ENCODE peak calls at places on chromosomes 13 and 19, in four cellular contexts. C is fibroblast of lung, D is PC-9, A is hepatocyte. Z is an unnamed sample.

GRCh38 chr13:50400930-50401553 is 385.8 kb downstream of the KCNRG start:
- DNase-seq in A (no peak), C (peak; percentile 97), D (no peak), Z (peak; percentile 96)

GRCh38 chr13:89324582-89324981 is 1653.4 kb downstream of the SLITRK5 start:
- DNase-seq in A (no peak), D (no peak), C (no peak), Z (no peak)

GRCh38 chr19:48630289-48631036 is 6.7 kb downstream of the DBP start:
- DNase-seq in C (peak; percentile 58), D (no peak), A (peak; percentile 89), Z (no peak)

GRCh38 chr13:29721766-29722165 is 126.3 kb upstream of the SLC7A1 start:
- DNase-seq in D (no peak), A (no peak), C (no peak), Z (no peak)

GRCh38 chr13:67369895-67370660 is 139.9 kb upstream of the PCDH9 start:
- DNase-seq in C (peak; percentile 97), A (peak; percentile 43), D (no peak), Z (peak; percentile 96)

GRCh38 chr13:41952749-41953148 is 8.2 kb downstream of the VWA8 start:
- DNase-seq in A (no peak), C (no peak), D (no peak), Z (no peak)

GRCh38 chr19:48623556-48624066 is 4.3 kb downstream of the SPHK2 start:
- DNase-seq in D (no peak), A (peak; percentile 10), C (no peak), Z (no peak)

GRCh38 chr13:31638577-31638976 is 100.7 kb upstream of the RXFP2 start:
- DNase-seq in C (peak; percentile 82), D (no peak), A (no peak), Z (peak; percentile 72)

GRCh38 chr19:23509686-23510450 is 114.6 kb upstream of the ZNF91 start:
- DNase-seq in D (peak; percentile 74), A (no peak), C (no peak), Z (no peak)

GRCh38 chr13:109271991-109272454 is 514.4 kb downstream of the IRS2 start:
- DNase-seq in C (peak; percentile 90), A (no peak), D (peak; percentile 70), Z (peak; percentile 89)

GRCh38 chr19:55676384-55676783 is 1.4 kb downstream of the EPN1 start:
- DNase-seq in C (peak; percentile 10), A (no peak), D (no peak), Z (no peak)

GRCh38 chr19:48321372-48321621 is 4.1 kb upstream of the EMP3 start:
- DNase-seq in D (peak; percentile 98), A (peak; percentile 98), C (peak; percentile 90), Z (peak; percentile 81)

GRCh38 chr13:24208314-24208713 is 47.8 kb downstream of the SPATA13 start:
- DNase-seq in C (peak; percentile 90), A (no peak), D (no peak), Z (peak; percentile 86)

GRCh38 chr13:110683203-110683883 is 22.6 kb downstream of the CARS2 start:
- DNase-seq in C (no peak), D (no peak), A (no peak), Z (no peak)

GRCh38 chr19:18254546-18255500 is 19.4 kb downstream of the IQCN start:
- DNase-seq in A (no peak), D (peak; percentile 70), C (no peak), Z (no peak)

GRCh38 chr13:73324842-73325241 is 266.0 kb downstream of the KLF5 start:
- DNase-seq in A (no peak), C (no peak), D (no peak), Z (no peak)

GRCh38 chr13:76882431-76882830 is 3.8 kb downstream of the KCTD12 start:
- DNase-seq in C (peak; percentile 33), D (no peak), A (no peak), Z (peak; percentile 23)

GRCh38 chr19:35756373-35757230 is at the start of gene HSPB6:
- DNase-seq in C (peak; percentile 71), A (peak; percentile 75), D (no peak), Z (peak; percentile 29)

GRCh38 chr13:75194717-75195116 is 287.3 kb downstream of the TBC1D4 start:
- DNase-seq in D (no peak), A (no peak), C (no peak), Z (no peak)

GRCh38 chr19:11191273-11191755 is 6.0 kb downstream of the KANK2 start:
- DNase-seq in A (no peak), C (peak; percentile 47), D (peak; percentile 58), Z (peak; percentile 20)

GRCh38 chr13:29969286-29969685 is 118.9 kb upstream of the UBL3 start:
- DNase-seq in C (peak; percentile 99), D (no peak), A (no peak), Z (peak; percentile 99)

GRCh38 chr13:28792992-28793391 is 27.1 kb upstream of the MTUS2 start:
- DNase-seq in A (no peak), C (peak; percentile 68), D (no peak), Z (peak; percentile 57)

GRCh38 chr13:58478858-58479257 is 847.3 kb downstream of the PCDH17 start:
- DNase-seq in A (no peak), D (no peak), C (no peak), Z (no peak)

GRCh38 chr13:97369269-97369893 is 64.6 kb upstream of the RAP2A start:
- DNase-seq in A (no peak), D (no peak), C (no peak), Z (no peak)

GRCh38 chr19:48271531-48272151 is 1.8 kb downstream of the ZNF114 start:
- DNase-seq in A (peak; percentile 64), D (peak; percentile 66), C (peak; percentile 57), Z (peak; percentile 39)

GRCh38 chr13:35716644-35717170 is 240.2 kb upstream of the MAB21L1 start:
- DNase-seq in D (no peak), A (no peak), C (no peak), Z (no peak)

GRCh38 chr19:19539738-19540703 is 2.0 kb downstream of the CILP2 start:
- DNase-seq in A (peak; percentile 53), D (peak; percentile 49), C (peak; percentile 61), Z (peak; percentile 35)

GRCh38 chr19:39037194-39037593 is 4.8 kb upstream of the FBXO27 start:
- DNase-seq in A (no peak), D (no peak), C (no peak), Z (no peak)

GRCh38 chr13:109211616-109212015 is 574.8 kb downstream of the IRS2 start:
- DNase-seq in D (peak; percentile 84), C (peak; percentile 43), A (no peak), Z (peak; percentile 25)

GRCh38 chr19:36047835-36048234 is 6.2 kb downstream of the THAP8 start:
- DNase-seq in D (no peak), A (no peak), C (no peak), Z (no peak)

GRCh38 chr13:67283602-67284001 is 53.5 kb upstream of the PCDH9 start:
- DNase-seq in A (peak; percentile 49), D (no peak), C (peak; percentile 65), Z (peak; percentile 49)

GRCh38 chr19:16032509-16033135 is 43.7 kb upstream of the TPM4 start:
- DNase-seq in D (no peak), C (no peak), A (no peak), Z (no peak)

GRCh38 chr13:113855931-113856715 is 7.8 kb downstream of the GAS6 start:
- DNase-seq in D (no peak), C (no peak), A (no peak), Z (no peak)

GRCh38 chr19:33403221-33403972 is 29.9 kb downstream of the CEBPG start:
- DNase-seq in D (no peak), C (no peak), A (peak; percentile 90), Z (no peak)

GRCh38 chr19:43506629-43507028 is 2.1 kb upstream of the PHLDB3 start:
- DNase-seq in A (no peak), D (no peak), C (no peak), Z (no peak)

GRCh38 chr13:110627351-110627750 is 12.0 kb downstream of the NAXD start:
- DNase-seq in A (no peak), C (no peak), D (no peak), Z (no peak)

GRCh38 chr13:106103779-106104178 is 431.7 kb downstream of the EFNB2 start:
- DNase-seq in C (peak; percentile 93), A (peak; percentile 61), D (peak; percentile 75), Z (peak; percentile 91)

GRCh38 chr13:24683833-24684599 is 3.8 kb downstream of the ATP12A start:
- DNase-seq in A (peak; percentile 72), C (no peak), D (peak; percentile 51), Z (no peak)

DNA sequence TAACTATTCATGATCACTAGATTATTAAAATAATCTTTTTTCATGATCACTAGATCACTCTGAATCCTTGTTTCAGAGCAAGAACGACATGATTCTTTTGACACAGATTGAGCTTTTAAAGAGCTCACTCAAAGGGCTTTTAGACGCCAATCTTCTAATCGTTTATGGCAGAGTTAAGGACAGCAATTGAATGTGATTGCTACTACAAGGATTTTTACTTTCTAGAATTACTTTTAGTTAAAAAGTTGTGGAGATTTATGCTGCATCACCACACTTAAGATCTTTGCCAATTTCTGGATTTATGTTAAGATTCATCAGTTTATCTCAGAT is 1.3 kb downstream of the EXOSC8 start:
- DNase-seq in A (no peak), D (no peak), C (no peak), Z (no peak)
- H3K79me2 ChIP-seq in A (peaks cover 41% of the 10 kb centered on the region), D (peaks cover 51% of the 10 kb centered on the region), C (peaks cover 32% of the 10 kb centered on the region), Z (peaks cover 50% of the 10 kb centered on the region)

GRCh38 chr19:53246498-53246897 is 8.2 kb downstream of the ZNF677 start:
- DNase-seq in C (no peak), D (no peak), A (no peak), Z (no peak)
- H3K9me3 ChIP-seq in C (peaks cover 2% of the 10 kb centered on the region), D (peaks cover 46% of the 10 kb centered on the region), A (peaks cover 61% of the 10 kb centered on the region), Z (peaks cover 17% of the 10 kb centered on the region)

DNA sequence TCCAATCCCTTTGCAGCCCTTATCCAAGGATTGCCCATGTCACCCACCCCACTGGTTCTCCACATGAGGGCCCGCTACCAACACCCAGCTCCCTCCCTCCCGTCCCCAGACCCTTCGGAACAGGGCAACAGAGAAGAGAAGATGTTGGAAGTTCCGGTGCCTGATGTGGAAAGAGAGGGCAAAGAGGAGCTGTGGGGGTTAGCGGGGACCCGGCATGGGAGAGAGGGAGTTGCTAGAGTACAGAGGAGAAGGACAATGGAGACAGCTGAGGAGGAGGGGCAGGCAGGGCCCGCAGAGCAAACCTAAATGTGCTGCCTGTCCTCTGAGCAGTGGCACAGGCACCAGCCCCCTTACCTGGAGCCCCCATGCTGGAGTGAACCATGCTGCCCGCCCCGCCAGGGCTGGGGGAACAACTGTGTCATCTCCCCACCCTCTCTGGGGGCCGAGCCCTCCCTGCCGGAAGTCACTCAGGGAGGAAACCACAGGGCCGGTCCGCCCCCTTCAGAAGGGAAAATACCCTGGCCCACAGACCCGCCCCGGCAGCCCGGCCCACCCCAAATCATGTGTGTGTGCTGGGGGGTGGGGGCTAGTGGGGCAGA is at the start of gene POU2F2:
- DNase-seq in A (no peak), C (no peak), D (no peak), Z (no peak)
- H3K79me2 ChIP-seq in A (no peaks in the 10 kb centered on the region), C (no peaks in the 10 kb centered on the region), D (no peaks in the 10 kb centered on the region), Z (no peaks in the 10 kb centered on the region)

GRCh38 chr19:27846944-27847343 is 1366.0 kb downstream of the UQCRFS1 start:
- DNase-seq in A (no peak), C (no peak), D (no peak), Z (no peak)

GRCh38 chr19:27843861-27844260 is 1369.1 kb downstream of the UQCRFS1 start:
- DNase-seq in C (no peak), D (no peak), A (no peak), Z (no peak)

DNA sequence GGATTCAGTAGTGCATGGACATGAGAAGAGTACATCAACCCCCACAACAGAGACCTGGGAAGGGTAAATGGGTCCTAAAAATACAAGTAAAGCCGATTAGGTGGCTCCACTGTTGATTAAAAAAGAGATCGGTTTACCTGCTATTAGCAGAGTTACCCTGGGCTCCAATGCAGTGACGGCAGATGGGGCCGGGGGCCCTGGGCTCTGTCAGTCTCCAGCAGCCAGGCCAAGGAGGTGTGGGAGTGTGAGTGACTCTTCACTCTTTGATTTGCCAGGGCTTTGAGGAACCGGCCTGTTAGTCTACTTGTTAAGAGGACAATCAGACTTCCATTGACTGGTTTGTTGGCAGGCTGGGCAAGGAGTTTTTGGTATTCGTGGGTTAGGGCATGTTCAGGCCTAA is 1368.7 kb downstream of the UQCRFS1 start:
- DNase-seq in D (no peak), C (no peak), A (no peak), Z (no peak)
- H3K9me3 ChIP-seq in D (no peaks in the 10 kb centered on the region), C (no peaks in the 10 kb centered on the region), A (no peaks in the 10 kb centered on the region), Z (peaks cover 3% of the 10 kb centered on the region)